ENCODE peak calls at places on chromosomes 16 and 17, in six cellular contexts. B is adrenal gland, O is Peyer's patch, S is transverse colon, D is ovary, T is suprapubic skin. Q is an unnamed sample. For H3K27me3, the result is how much of the 10 kb centered on the place peaks cover.

GRCh38 chr16:28291651-28292626 is at the start of gene SBK1:
- DNase-seq in T (no peak), S (peak), O (peak), D (peak), B (peak), Q (peak)

GRCh38 chr16:28529124-28529523 is 9.7 kb downstream of the NUPR1 start:
- DNase-seq in O (no peak), D (no peak), T (no peak), S (no peak), B (no peak), Q (no peak)

GRCh38 chr17:72699566-72699965 is 392.9 kb downstream of the SLC39A11 start:
- DNase-seq in D (no peak), T (no peak), B (no peak), S (no peak), O (no peak), Q (no peak)

GRCh38 chr17:32805029-32805976 is 71.6 kb downstream of the MYO1D start:
- DNase-seq in O (no peak), T (no peak), S (no peak), D (no peak), B (no peak), Q (no peak)

GRCh38 chr17:11996722-11997146 is 541 bp downstream of the ZNF18 start:
- DNase-seq in B (peak), S (peak), D (no peak), O (no peak), T (peak), Q (peak)

GRCh38 chr17:31509095-31509804 is 117.8 kb downstream of the RAB11FIP4 start:
- DNase-seq in T (no peak), S (no peak), D (no peak), B (no peak), O (no peak), Q (no peak)

GRCh38 chr17:8785547-8786412 is 13.4 kb downstream of the MFSD6L start:
- DNase-seq in O (peak), S (peak), D (peak), T (no peak), B (peak), Q (peak)

GRCh38 chr17:30357476-30357875 is 21.3 kb upstream of the CPD start:
- DNase-seq in B (no peak), D (no peak), S (no peak), T (no peak), O (no peak), Q (no peak)

GRCh38 chr16:22333457-22333994 is 36.3 kb downstream of the POLR3E start:
- DNase-seq in S (no peak), D (no peak), O (no peak), T (no peak), B (no peak), Q (no peak)

GRCh38 chr16:84933774-84934571 is 77.4 kb downstream of the ZDHHC7 start:
- DNase-seq in B (peak), D (peak), T (no peak), S (no peak), O (no peak), Q (peak)

GRCh38 chr17:978110-979093 is 1.2 kb downstream of the NXN start:
- DNase-seq in T (no peak), O (peak), B (no peak), S (no peak), D (peak), Q (peak)

GRCh38 chr17:58083491-58084316 is 485 bp downstream of the DYNLL2 start:
- DNase-seq in T (no peak), B (peak), S (peak), O (peak), D (peak), Q (peak)

GRCh38 chr17:79246226-79246794 is 171.7 kb downstream of the ENGASE start:
- DNase-seq in T (no peak), D (no peak), O (no peak), S (no peak), B (no peak), Q (no peak)

GRCh38 chr17:7922499-7923289 is 6.6 kb upstream of the RNF227 start:
- DNase-seq in B (peak), S (peak), D (peak), O (peak), T (peak), Q (peak)

GRCh38 chr16:24382929-24383328 is 126.8 kb downstream of the CACNG3 start:
- DNase-seq in B (no peak), T (no peak), O (no peak), D (no peak), S (no peak), Q (no peak)

GRCh38 chr17:74455025-74455585 is 11.3 kb upstream of the CD300A start:
- DNase-seq in T (no peak), O (no peak), S (peak), D (no peak), B (no peak), Q (no peak)

GRCh38 chr16:26795184-26795583 is 271.5 kb upstream of the C16orf82 start:
- DNase-seq in D (no peak), O (no peak), S (no peak), T (no peak), B (no peak), Q (no peak)

GRCh38 chr16:22141746-22142145 is 20.6 kb upstream of the SDR42E2 start:
- DNase-seq in S (no peak), B (no peak), D (no peak), T (no peak), O (no peak), Q (no peak)

GRCh38 chr17:67139784-67140665 is 95.7 kb downstream of the CACNG1 start:
- DNase-seq in S (no peak), T (no peak), B (peak), D (no peak), O (no peak), Q (no peak)

GRCh38 chr16:79286646-79287423 is 313.7 kb downstream of the MAF start:
- DNase-seq in T (no peak), O (no peak), S (peak), D (peak), B (peak), Q (peak)

GRCh38 chr16:85173077-85173980 is 61.1 kb upstream of the CIBAR2 start:
- DNase-seq in O (no peak), T (no peak), B (peak), S (no peak), D (peak), Q (no peak)

GRCh38 chr17:61409301-61410099 is 9.9 kb downstream of the TBX2 start:
- DNase-seq in B (peak), T (peak), O (peak), D (peak), S (peak), Q (peak)
- TF ChIP-seq POLR2A in B (no peak), T (no peak), O (no peak), D (no peak), S (no peak), Q (no peak)

DNA sequence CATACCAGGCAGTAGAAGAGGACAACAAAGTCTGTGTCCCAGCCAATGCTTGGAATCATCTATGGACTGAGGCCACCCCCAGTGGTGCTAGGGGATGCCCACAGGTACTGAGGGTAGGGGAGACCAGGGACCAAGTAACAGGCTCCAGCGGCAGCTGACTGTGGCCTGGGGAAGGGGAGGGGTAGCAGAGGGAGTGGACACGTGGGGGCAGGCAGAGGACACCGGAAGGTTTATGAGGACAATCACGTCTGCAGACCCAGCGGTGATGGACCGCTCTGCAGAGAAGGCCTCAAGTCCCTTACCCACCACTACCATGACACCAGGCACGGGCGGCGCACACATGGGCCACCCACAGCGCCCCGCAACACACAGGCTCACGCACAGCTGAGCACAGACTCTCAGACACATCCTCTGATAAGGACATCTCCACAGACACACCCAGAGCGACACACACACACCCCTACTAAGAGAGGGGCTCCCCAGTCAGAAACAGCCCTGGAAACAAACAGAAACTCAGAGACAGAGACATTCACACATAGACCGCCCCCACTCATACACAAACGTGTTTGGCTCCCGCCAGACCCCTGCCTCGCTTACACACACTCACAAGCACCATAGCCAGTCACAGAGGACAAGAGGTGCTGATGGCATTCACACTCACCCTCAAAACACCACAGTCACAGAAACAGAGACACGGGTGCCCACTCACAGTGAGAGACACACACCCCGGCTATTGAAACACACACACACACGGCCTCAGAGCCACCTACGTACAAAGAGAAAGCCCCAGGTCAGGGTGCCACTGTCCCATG is 35.8 kb downstream of the SRCIN1 start:
- DNase-seq in B (no peak), O (no peak), T (no peak), D (no peak), S (no peak), Q (no peak)
- H3K27me3 ChIP-seq in B (half or more), O (under half), T (half or more), D (under half), S (half or more), Q (under half)

GRCh38 chr17:50534222-50534978 is 1.9 kb downstream of the EPN3 start:
- DNase-seq in T (no peak), S (peak), B (peak), D (no peak), O (peak), Q (no peak)
- TF ChIP-seq POLR2A in T (no peak), S (peak), B (peak), D (no peak), O (no peak), Q (no peak)

GRCh38 chr16:711084-711483 is 3.8 kb upstream of the METRN start:
- DNase-seq in B (no peak), O (no peak), T (no peak), S (no peak), D (no peak), Q (no peak)

GRCh38 chr16:710500-711075 is 4.3 kb upstream of the METRN start:
- DNase-seq in T (no peak), B (no peak), D (no peak), O (no peak), S (no peak), Q (no peak)

GRCh38 chr16:708959-709358 is 3.4 kb upstream of the FBXL16 start:
- DNase-seq in B (no peak), O (no peak), S (no peak), T (no peak), D (no peak), Q (no peak)

GRCh38 chr16:708019-708418 is 2.4 kb upstream of the FBXL16 start:
- DNase-seq in D (no peak), T (no peak), O (no peak), B (no peak), S (no peak), Q (no peak)

DNA sequence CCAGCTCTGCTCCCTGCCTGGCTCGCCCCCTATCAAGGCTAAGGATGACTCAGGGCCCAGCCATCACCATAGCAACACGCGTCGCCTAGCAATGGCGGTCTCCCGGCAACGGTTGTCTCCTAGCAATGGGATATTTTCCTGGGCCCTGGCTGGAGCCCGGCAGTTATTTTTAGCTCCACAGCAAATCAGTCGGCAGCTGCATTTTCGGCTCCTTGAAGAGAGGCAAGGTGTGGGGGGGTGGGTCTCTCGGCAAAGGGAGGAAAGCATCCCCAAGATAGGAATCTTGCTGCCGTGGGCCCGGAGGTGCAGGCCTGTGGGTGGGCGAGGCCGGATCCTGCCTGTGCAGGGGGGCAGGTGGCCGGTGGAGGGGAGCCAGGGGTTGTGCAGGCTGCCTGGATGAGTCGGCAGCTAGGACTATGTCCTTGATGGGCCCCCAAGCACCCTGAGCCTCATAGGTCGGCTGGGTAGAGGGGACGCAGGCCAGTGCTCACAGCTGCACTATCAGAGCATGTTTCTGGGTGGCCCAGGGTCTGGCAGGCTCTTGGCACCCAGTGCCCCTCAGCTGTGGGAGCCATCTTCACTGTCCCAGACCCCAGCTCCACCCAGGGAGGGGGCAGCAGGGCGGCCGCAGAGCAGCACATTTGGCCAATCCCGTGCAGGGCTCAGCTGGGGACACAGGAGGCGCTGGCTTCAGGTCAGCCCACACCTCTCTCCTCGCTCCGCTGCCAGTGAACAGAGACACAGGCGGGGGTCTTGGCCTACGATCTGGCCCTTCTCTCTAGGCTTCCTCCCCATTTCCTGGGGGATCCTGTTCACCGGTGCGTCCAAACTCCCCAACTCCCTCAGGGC is 4.3 kb upstream of the FBXL16 start:
- DNase-seq in B (peak), T (no peak), D (no peak), O (no peak), S (no peak), Q (no peak)
- H3K27me3 ChIP-seq in B (under half), T (half or more), D (under half), O (under half), S (half or more), Q (under half)

GRCh38 chr16:89686520-89687091 is at the start of gene CDK10:
- DNase-seq in O (peak), T (peak), B (peak), D (peak), S (peak), Q (peak)
- TF ChIP-seq POLR2A in O (peak), T (no peak), B (peak), D (peak), S (peak), Q (peak)

DNA sequence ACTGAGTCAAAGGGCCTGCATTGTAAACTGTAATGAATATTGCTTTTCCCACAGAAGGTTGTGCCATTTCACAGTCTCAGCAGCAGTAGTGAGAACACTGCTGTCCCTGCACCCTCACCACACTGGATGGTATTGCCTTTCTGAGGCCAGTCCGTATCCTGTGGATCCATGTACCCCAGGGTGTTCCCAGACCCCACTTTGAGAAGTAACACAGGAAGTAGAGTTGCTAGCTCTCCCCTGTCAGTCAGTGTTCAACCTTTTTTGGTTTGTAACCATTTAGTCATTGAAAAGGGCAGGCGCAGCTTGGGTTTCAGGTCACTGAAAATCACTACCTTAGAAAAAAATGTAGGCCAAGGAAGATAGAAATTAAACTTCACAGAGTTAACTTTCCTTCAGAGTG is 37.9 kb downstream of the SLFN12L start:
- DNase-seq in D (no peak), B (no peak), O (no peak), T (no peak), S (no peak), Q (no peak)
- H3K27me3 ChIP-seq in D (under half), B (half or more), O (under half), T (half or more), S (half or more), Q (under half)

DNA sequence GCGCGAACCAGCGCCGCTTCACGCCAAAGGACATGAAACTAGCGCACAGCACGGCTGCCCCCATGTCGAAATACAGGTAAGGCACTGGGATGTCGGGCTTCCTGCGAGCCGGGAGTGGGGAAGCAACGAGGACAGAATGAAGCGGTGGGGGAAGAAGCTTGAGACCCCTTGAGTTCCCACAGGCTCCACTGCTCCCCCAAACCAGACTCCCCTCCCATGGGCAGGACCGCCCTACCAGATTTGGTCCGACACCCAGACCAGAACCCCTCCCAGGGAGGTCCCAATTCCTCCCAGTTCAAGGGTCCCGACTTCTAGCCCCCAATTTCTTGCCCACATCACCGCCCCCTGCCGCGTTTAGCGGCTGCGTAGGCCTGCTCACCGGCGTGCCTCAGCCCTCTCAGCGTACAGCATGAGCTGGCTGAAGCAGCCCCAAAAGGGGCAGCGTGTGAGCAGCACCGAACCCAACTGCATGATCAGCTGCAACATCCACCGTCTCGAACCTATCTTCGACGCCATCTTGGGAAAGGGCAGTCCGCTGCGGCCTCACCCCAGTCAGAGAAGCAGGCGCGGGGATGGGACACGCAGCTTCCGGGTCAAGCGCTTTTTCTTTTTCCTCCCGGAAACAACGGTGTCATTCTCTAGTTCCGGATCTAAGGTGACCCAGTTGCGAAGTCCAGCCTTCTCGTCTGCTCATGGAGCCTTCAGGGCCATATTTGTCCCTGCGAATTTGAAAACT is at the start of gene TMEM101:
- DNase-seq in D (peak), S (peak), B (peak), T (peak), O (peak), Q (peak)
- TF ChIP-seq POLR2A in D (peak), S (peak), B (peak), T (no peak), O (no peak), Q (peak)

DNA sequence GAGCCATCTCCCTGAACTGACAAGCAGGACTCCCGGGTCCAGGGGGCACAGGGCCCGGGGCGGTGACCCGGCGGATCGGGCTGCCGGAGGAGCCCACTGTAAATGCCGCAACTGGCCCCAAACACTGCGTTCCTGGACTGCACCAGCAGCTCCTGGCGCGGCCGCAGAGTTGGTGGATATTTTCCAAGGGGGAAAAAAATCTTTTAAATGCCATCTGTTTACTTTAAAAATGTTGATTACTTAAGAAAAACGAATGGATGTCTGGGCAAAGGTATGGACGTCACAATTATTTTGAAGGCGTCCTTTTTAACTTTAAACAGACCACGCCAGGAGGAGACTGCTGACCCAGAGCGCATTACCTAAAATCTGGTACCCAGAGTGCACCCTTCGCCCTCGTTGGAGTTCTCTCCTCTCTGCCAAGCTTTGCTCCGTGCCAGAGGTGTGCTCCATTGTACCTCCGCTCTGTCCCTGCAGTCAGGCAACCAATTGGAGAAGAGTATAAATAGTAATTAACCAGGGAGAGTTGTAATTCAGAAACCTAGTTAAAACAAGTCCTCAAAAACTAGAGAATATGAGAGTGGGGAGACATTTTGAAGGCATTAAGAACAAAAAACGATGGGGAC is 3.5 kb downstream of the HS3ST3B1 start:
- DNase-seq in B (no peak), S (no peak), T (no peak), O (no peak), D (no peak), Q (peak)
- H3K27me3 ChIP-seq in B (under half), S (half or more), T (half or more), O (under half), D (under half), Q (under half)

Q was measured in right lobe of liver.